ENCODE peak calls at places on chromosome 18, in ten cellular contexts. H is neuronal stem cell, W is IMR-90, V is ascending aorta, U is astrocyte, T is H9, J is aorta, F is cardiac muscle cell, N is sigmoid colon, Q is GM23248. X is an unnamed sample. For H3K4me1, the result is how much of the 10 kb centered on the place peaks cover.

GRCh38 chr18:51248685-51249084 is 51.2 kb upstream of the MEX3C start:
- DNase-seq in H (no peak), U (no peak), N (no peak), T (no peak), V (no peak), F (no peak), W (no peak), Q (no peak), J (no peak), X (no peak)

GRCh38 chr18:54284967-54285785 is 15.9 kb downstream of the POLI start:
- DNase-seq in W (peak), H (no peak), V (no peak), T (no peak), F (no peak), Q (peak), U (peak), J (peak), N (no peak), X (peak)

GRCh38 chr18:63236990-63237389 is 82.6 kb downstream of the BCL2 start:
- DNase-seq in U (no peak), N (no peak), Q (peak), V (no peak), H (no peak), W (no peak), T (no peak), J (no peak), F (no peak), X (peak)

GRCh38 chr18:58501033-58501432 is 127.9 kb downstream of the ALPK2 start:
- DNase-seq in V (no peak), Q (no peak), J (no peak), U (no peak), H (no peak), N (no peak), T (no peak), F (no peak), W (no peak), X (no peak)

GRCh38 chr18:36496022-36496421 is 198.5 kb downstream of the FHOD3 start:
- DNase-seq in J (no peak), T (no peak), N (no peak), V (no peak), W (no peak), F (no peak), H (no peak), Q (peak), U (no peak), X (no peak)

GRCh38 chr18:23137093-23137640 is 1.9 kb downstream of the CABLES1 start:
- DNase-seq in H (peak), V (no peak), U (peak), Q (no peak), J (no peak), N (no peak), F (no peak), W (no peak), T (peak), X (no peak)

GRCh38 chr18:75638597-75639467 is 211.3 kb upstream of the SMIM21 start:
- DNase-seq in Q (peak), F (peak), V (no peak), H (peak), T (peak), W (peak), U (peak), J (no peak), N (peak), X (peak)

GRCh38 chr18:22223961-22224322 is 54.6 kb downstream of the GATA6 start:
- DNase-seq in Q (no peak), T (no peak), F (no peak), V (no peak), U (no peak), N (no peak), H (no peak), W (no peak), J (no peak), X (no peak)

GRCh38 chr18:10182009-10182624 is 268.3 kb downstream of the VAPA start:
- DNase-seq in W (no peak), Q (no peak), U (no peak), V (no peak), F (no peak), T (no peak), N (no peak), J (no peak), H (no peak), X (no peak)

GRCh38 chr18:49752095-49752457 is 61.3 kb downstream of the ACAA2 start:
- DNase-seq in H (no peak), J (no peak), F (no peak), N (no peak), Q (no peak), U (no peak), T (no peak), W (no peak), V (no peak), X (no peak)

GRCh38 chr18:48106976-48107781 is 176.7 kb upstream of the SMAD2 start:
- DNase-seq in V (no peak), Q (peak), U (no peak), H (no peak), J (no peak), T (peak), W (no peak), F (no peak), N (no peak), X (no peak)

GRCh38 chr18:55473078-55473477 is 114.9 kb downstream of the TCF4 start:
- DNase-seq in U (no peak), J (no peak), H (no peak), Q (no peak), N (no peak), F (no peak), W (no peak), V (no peak), T (no peak), X (no peak)

GRCh38 chr18:9221661-9222060 is 85.1 kb downstream of the ANKRD12 start:
- DNase-seq in V (no peak), H (no peak), N (no peak), U (no peak), T (no peak), W (no peak), Q (no peak), F (no peak), J (no peak), X (no peak)

GRCh38 chr18:59065684-59066083 is 74.0 kb upstream of the SEC11C start:
- DNase-seq in J (no peak), T (no peak), V (no peak), Q (no peak), F (no peak), H (no peak), N (no peak), U (no peak), W (no peak), X (no peak)

GRCh38 chr18:477565-477964 is 22.9 kb downstream of the COLEC12 start:
- DNase-seq in N (no peak), H (no peak), U (no peak), W (no peak), T (peak), F (no peak), V (no peak), Q (no peak), J (no peak), X (no peak)

GRCh38 chr18:906416-907170 is 1.9 kb downstream of the ADCYAP1 start:
- DNase-seq in Q (peak), F (no peak), N (no peak), H (no peak), U (no peak), V (no peak), W (no peak), J (no peak), T (peak), X (no peak)

GRCh38 chr18:24271381-24272331 is 126.0 kb downstream of the OSBPL1A start:
- DNase-seq in W (peak), V (no peak), T (peak), U (peak), F (peak), H (peak), J (peak), N (peak), Q (peak), X (peak)

GRCh38 chr18:47206945-47207637 is 30.9 kb upstream of the IER3IP1 start:
- DNase-seq in V (no peak), Q (peak), F (no peak), W (no peak), J (no peak), U (peak), H (no peak), T (no peak), N (no peak), X (no peak)

GRCh38 chr18:76564636-76565237 is 69.7 kb upstream of the ZNF516 start:
- DNase-seq in F (peak), V (no peak), J (no peak), H (no peak), N (no peak), W (no peak), Q (no peak), T (no peak), U (no peak), X (no peak)

GRCh38 chr18:48949606-48950535 is 894 bp downstream of the SMAD7 start:
- DNase-seq in U (no peak), F (no peak), J (peak), T (peak), H (peak), Q (peak), V (no peak), N (no peak), W (peak), X (no peak)

GRCh38 chr18:55821219-55821618 is 233.2 kb upstream of the TCF4 start:
- DNase-seq in Q (peak), V (no peak), F (no peak), U (peak), H (no peak), N (no peak), T (no peak), W (peak), J (no peak), X (no peak)

GRCh38 chr18:55321268-55322175 is 266.5 kb downstream of the TCF4 start:
- DNase-seq in N (peak), F (peak), T (peak), H (peak), V (peak), J (peak), Q (peak), W (peak), U (peak), X (peak)

GRCh38 chr18:29594494-29594893 is 1417.6 kb upstream of the CDH2 start:
- DNase-seq in U (no peak), H (no peak), J (no peak), F (no peak), Q (no peak), N (no peak), W (no peak), T (no peak), V (no peak), X (no peak)

GRCh38 chr18:13380671-13381070 is 162.1 kb downstream of the LDLRAD4 start:
- DNase-seq in N (no peak), W (no peak), T (no peak), H (no peak), U (no peak), Q (no peak), V (no peak), J (no peak), F (no peak), X (no peak)

GRCh38 chr18:13379062-13379800 is 160.7 kb downstream of the LDLRAD4 start:
- DNase-seq in T (no peak), H (no peak), F (peak), N (peak), J (no peak), U (no peak), V (no peak), Q (no peak), W (no peak), X (no peak)

GRCh38 chr18:13378150-13378549 is 159.6 kb downstream of the LDLRAD4 start:
- DNase-seq in H (no peak), N (peak), F (no peak), V (no peak), U (no peak), J (no peak), T (no peak), W (no peak), Q (no peak), X (no peak)

GRCh38 chr18:13381331-13381730 is 162.8 kb downstream of the LDLRAD4 start:
- DNase-seq in Q (no peak), F (no peak), W (no peak), U (no peak), V (no peak), N (peak), H (no peak), J (no peak), T (no peak), X (no peak)

DNA sequence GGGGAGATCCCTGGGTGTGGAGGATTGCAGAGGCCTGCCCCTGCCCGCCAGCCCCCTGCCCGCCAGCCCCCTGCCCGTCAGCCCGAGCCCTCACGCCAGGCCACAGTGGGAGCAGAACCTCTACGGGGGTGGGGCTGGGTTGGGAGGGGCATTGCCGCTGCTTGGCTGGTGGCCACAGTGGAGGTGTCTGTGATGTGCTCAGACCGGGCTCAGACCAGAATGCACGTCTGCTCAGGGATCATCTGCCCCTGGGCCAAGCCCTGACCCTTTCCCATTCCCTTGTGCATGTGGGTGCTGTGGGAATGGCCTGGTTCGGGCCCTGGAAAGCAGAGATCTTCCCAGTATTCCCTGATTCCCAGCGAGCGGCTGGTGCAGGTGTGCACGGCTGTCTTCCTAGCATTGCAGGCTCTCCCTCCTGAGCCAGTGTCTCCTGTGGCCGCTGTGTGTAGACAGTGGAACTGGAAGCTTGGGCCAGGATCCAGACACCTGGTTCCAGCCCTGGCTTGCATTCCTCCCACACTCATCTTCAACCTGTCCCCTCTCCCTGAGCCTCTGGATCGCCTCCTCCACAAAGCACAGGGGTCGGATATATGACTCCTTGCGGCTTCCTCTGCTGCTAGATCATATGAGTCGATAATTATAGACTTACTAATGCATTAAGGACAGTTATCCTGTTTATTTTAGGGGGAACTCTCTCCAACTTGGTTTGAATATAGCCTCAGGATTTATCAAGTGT is 161.5 kb downstream of the LDLRAD4 start:
- DNase-seq in H (no peak), W (no peak), F (no peak), J (no peak), Q (no peak), V (no peak), N (peak), T (no peak), U (no peak), X (no peak)
- H3K4me1 ChIP-seq in H (under half), W (under half), F (under half), J (under half), Q (under half), V (half or more), N (half or more), T (under half), U (under half), X (half or more)

DNA sequence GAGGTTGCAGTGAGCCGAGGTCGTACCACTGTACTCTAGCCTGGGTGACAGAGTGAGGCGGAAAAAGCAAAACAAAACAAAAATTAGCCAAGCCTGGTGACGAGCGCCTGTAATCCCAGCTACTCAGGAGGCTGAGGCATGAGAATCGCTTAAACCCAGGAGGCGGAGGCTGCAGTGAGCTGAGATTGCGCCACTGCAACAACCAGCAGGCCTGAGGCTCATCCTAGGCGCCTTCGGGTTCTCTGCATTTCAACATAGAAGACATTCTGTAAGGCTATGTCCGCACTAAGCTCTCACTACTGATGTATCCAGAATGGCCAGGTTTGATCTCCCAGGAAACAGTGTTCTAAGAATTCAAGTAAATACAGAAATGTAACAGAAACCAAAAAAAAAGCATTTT is 23.5 kb downstream of the PTPN2 start:
- DNase-seq in Q (no peak), N (no peak), U (no peak), T (no peak), V (no peak), F (no peak), H (no peak), W (no peak), J (no peak), X (no peak)
- H3K4me1 ChIP-seq in Q (under half), N (under half), U (under half), T (under half), V (under half), F (under half), H (under half), W (under half), J (under half), X (under half)

GRCh38 chr18:70377857-70378701 is 89.2 kb downstream of the SOCS6 start:
- DNase-seq in W (no peak), N (no peak), V (no peak), F (no peak), H (no peak), Q (peak), J (no peak), T (no peak), U (no peak), X (no peak)
- H3K4me1 ChIP-seq in W (under half), N (under half), V (under half), F (under half), H (under half), Q (under half), J (under half), T (under half), U (under half), X (under half)

DNA sequence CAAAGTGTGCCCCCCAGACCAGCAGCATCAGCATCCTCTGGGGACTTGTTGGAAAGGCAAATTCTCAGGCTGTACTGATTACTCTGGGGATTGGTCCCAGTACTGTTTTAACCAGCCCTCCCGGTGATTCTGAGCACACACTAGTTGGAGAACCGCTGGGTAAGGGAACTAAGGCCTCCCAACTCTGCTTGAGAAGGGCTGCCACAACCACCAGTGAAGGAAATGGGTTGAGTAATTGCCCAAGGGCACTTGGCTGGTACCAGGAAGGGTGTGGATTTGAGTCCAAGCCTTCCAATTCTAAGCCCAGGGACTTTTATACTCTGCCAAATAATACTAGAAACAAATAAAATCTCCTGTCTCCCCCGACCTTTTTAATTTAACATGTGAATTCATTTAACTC is 219.9 kb downstream of the SETBP1 start:
- DNase-seq in H (no peak), W (no peak), U (no peak), V (no peak), F (no peak), T (no peak), Q (no peak), N (no peak), J (no peak), X (no peak)
- H3K4me1 ChIP-seq in H (under half), W (under half), U (under half), V (under half), F (under half), T (under half), Q (under half), N (under half), J (under half), X (under half)

GRCh38 chr18:12334280-12335262 is 26.5 kb downstream of the TUBB6 start:
- DNase-seq in J (peak), W (no peak), V (no peak), U (no peak), N (peak), T (peak), Q (no peak), H (no peak), F (peak), X (peak)

GRCh38 chr18:12336251-12336650 is 28.2 kb downstream of the TUBB6 start:
- DNase-seq in W (no peak), Q (no peak), J (no peak), F (no peak), U (no peak), T (peak), H (no peak), N (peak), V (no peak), X (no peak)

GRCh38 chr18:12335503-12335902 is 27.5 kb downstream of the TUBB6 start:
- DNase-seq in N (peak), W (no peak), F (no peak), H (no peak), Q (no peak), J (no peak), U (no peak), V (no peak), T (no peak), X (no peak)

GRCh38 chr18:12336887-12337286 is 28.8 kb downstream of the TUBB6 start:
- DNase-seq in N (no peak), U (peak), T (no peak), F (peak), Q (peak), J (no peak), V (no peak), W (peak), H (no peak), X (no peak)

DNA sequence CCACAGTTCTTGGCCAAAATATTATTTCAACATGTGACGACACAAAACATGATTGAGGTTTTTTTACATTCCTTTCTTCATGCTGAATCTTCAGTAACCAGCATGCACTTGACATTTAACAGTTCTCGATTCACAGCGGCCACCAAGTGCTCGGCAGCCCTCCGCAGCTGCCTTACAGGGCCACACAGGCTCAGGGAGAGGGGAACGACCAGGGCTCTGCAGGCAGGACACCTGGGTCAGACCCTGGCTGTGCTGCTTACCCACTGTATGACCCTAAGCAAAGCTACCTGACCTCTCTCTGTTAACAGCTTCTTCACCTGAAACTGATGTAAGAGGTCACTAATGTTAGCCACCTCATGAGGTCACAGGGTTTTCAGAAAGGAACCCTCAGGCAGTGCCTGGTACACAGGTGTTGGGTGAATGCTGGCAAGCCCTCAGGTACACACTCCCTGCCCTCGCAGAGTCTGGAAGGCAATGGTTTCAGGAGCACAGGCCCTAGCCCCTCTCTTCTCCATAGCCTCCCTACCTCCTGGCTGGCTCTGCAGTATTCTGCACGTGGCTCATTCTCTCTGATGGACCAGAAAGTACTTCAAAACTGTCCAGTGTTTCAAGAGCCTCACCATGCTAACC is 25.7 kb downstream of the TUBB6 start:
- DNase-seq in J (peak), T (no peak), V (no peak), U (no peak), W (no peak), F (no peak), Q (peak), N (peak), H (no peak), X (no peak)
- H3K4me1 ChIP-seq in J (under half), T (under half), V (under half), U (under half), W (under half), F (under half), Q (under half), N (under half), H (under half), X (half or more)

X was measured in left ventricle myocardium inferior.